ENCODE peak calls at places on chromosomes 16 and 17, in ten cellular contexts. K is SK-N-SH, P is MM.1S, W is esophagus squamous epithelium, S is body of pancreas, B is Peyer's patch, U is K562, L is dorsolateral prefrontal cortex, F is neural progenitor cell, Y is PC-3. O is an unnamed sample.

GRCh38 chr16:83623091-83623730 is 184.6 kb upstream of the HSBP1 start:
- DNase-seq in K (no peak), P (no peak), W (no peak), S (no peak), B (no peak), U (no peak), L (no peak), F (no peak), Y (no peak), O (no peak)

GRCh38 chr17:73211745-73212144 is 18.9 kb downstream of the COG1 start:
- DNase-seq in K (no peak), P (no peak), W (no peak), S (no peak), B (no peak), U (no peak), L (no peak), F (no peak), Y (no peak), O (no peak)

GRCh38 chr17:18235743-18236256 is 10.4 kb downstream of the LLGL1 start:
- DNase-seq in K (no peak), P (no peak), W (no peak), S (no peak), B (no peak), U (no peak), L (no peak), F (no peak), Y (peak), O (no peak)

GRCh38 chr17:4541041-4541327 is 14.2 kb downstream of the MYBBP1A start:
- DNase-seq in K (no peak), P (no peak), W (no peak), S (no peak), B (no peak), U (no peak), L (no peak), F (no peak), Y (no peak), O (no peak)

GRCh38 chr17:70558821-70559220 is 389.5 kb downstream of the KCNJ2 start:
- DNase-seq in K (no peak), P (no peak), W (no peak), S (no peak), B (no peak), U (no peak), L (no peak), F (no peak), Y (peak), O (no peak)

GRCh38 chr16:77721752-77722314 is 481 bp upstream of the NUDT7 start:
- DNase-seq in K (no peak), P (no peak), W (no peak), S (no peak), B (no peak), U (no peak), L (no peak), F (peak), Y (no peak), O (no peak)

GRCh38 chr16:87053016-87053982 is 263.9 kb downstream of the C16orf95 start:
- DNase-seq in K (no peak), P (no peak), W (no peak), S (no peak), B (no peak), U (peak), L (no peak), F (peak), Y (no peak), O (no peak)

GRCh38 chr17:75896360-75897075 is at the start of gene TRIM65:
- DNase-seq in K (peak), P (peak), W (no peak), S (peak), B (peak), U (peak), L (peak), F (peak), Y (peak), O (peak)

GRCh38 chr17:82909322-82909904 is 69.6 kb upstream of the ZNF750 start:
- DNase-seq in K (no peak), P (no peak), W (no peak), S (peak), B (no peak), U (no peak), L (no peak), F (no peak), Y (no peak), O (no peak)

GRCh38 chr16:10971560-10971961 is 27.2 kb downstream of the CLEC16A start:
- DNase-seq in K (peak), P (peak), W (no peak), S (peak), B (no peak), U (peak), L (peak), F (peak), Y (peak), O (no peak)

GRCh38 chr17:350706-351435 is 1.7 kb downstream of the RPH3AL start:
- DNase-seq in K (peak), P (no peak), W (no peak), S (peak), B (peak), U (no peak), L (no peak), F (no peak), Y (peak), O (no peak)

GRCh38 chr16:86318119-86318518 is 192.2 kb upstream of the FOXF1 start:
- DNase-seq in K (no peak), P (no peak), W (no peak), S (no peak), B (no peak), U (peak), L (no peak), F (no peak), Y (no peak), O (peak)

GRCh38 chr17:5241861-5242671 is 7.4 kb upstream of the SCIMP start:
- DNase-seq in K (no peak), P (peak), W (no peak), S (no peak), B (peak), U (no peak), L (no peak), F (no peak), Y (no peak), O (no peak)

GRCh38 chr16:67311607-67312449 is 14.7 kb downstream of the KCTD19 start:
- DNase-seq in K (peak), P (no peak), W (no peak), S (no peak), B (no peak), U (no peak), L (peak), F (no peak), Y (peak), O (no peak)

GRCh38 chr17:28612531-28612930 is 1.5 kb downstream of the RSKR start:
- DNase-seq in K (no peak), P (no peak), W (no peak), S (no peak), B (no peak), U (no peak), L (no peak), F (no peak), Y (no peak), O (no peak)

GRCh38 chr16:20191566-20191965 is 117.9 kb upstream of the GPR139 start:
- DNase-seq in K (no peak), P (no peak), W (no peak), S (no peak), B (no peak), U (no peak), L (no peak), F (no peak), Y (no peak), O (no peak)

GRCh38 chr17:2975469-2975958 is 87.9 kb downstream of the OR1D5 start:
- DNase-seq in K (peak), P (no peak), W (no peak), S (peak), B (no peak), U (peak), L (no peak), F (no peak), Y (peak), O (no peak)

GRCh38 chr17:49522329-49522890 is 27.3 kb downstream of the NGFR start:
- DNase-seq in K (peak), P (no peak), W (no peak), S (no peak), B (no peak), U (no peak), L (no peak), F (no peak), Y (no peak), O (no peak)

GRCh38 chr17:78716814-78717393 is 65.2 kb downstream of the CYTH1 start:
- DNase-seq in K (peak), P (peak), W (no peak), S (peak), B (peak), U (no peak), L (peak), F (peak), Y (peak), O (peak)

GRCh38 chr17:49386373-49386772 is 24.3 kb upstream of the ZNF652 start:
- DNase-seq in K (no peak), P (no peak), W (no peak), S (no peak), B (no peak), U (no peak), L (no peak), F (no peak), Y (no peak), O (no peak)

GRCh38 chr17:73301359-73301758 is 10.4 kb downstream of the CDC42EP4 start:
- DNase-seq in K (no peak), P (no peak), W (no peak), S (no peak), B (no peak), U (no peak), L (no peak), F (no peak), Y (no peak), O (no peak)

GRCh38 chr17:18250259-18250658 is 8.3 kb downstream of the FLII start:
- DNase-seq in K (no peak), P (no peak), W (no peak), S (peak), B (peak), U (no peak), L (no peak), F (no peak), Y (peak), O (no peak)

GRCh38 chr17:30005709-30006320 is 64.4 kb downstream of the EFCAB5 start:
- DNase-seq in K (no peak), P (no peak), W (no peak), S (no peak), B (no peak), U (peak), L (no peak), F (no peak), Y (peak), O (no peak)

GRCh38 chr16:81586421-81586820 is 141.8 kb downstream of the CMIP start:
- DNase-seq in K (no peak), P (no peak), W (no peak), S (no peak), B (no peak), U (no peak), L (no peak), F (no peak), Y (peak), O (no peak)

GRCh38 chr16:54460254-54460860 is 173.8 kb upstream of the IRX3 start:
- DNase-seq in K (no peak), P (no peak), W (no peak), S (no peak), B (no peak), U (no peak), L (no peak), F (no peak), Y (no peak), O (no peak)

GRCh38 chr17:36131436-36131835 is 27.8 kb downstream of the CCL4 start:
- DNase-seq in K (no peak), P (no peak), W (no peak), S (no peak), B (no peak), U (no peak), L (no peak), F (no peak), Y (no peak), O (no peak)

GRCh38 chr17:5555254-5555653 is 29.1 kb downstream of the NLRP1 start:
- DNase-seq in K (no peak), P (no peak), W (no peak), S (no peak), B (no peak), U (no peak), L (no peak), F (no peak), Y (no peak), O (peak)

GRCh38 chr16:913817-914440 is 56.9 kb downstream of the LMF1 start:
- DNase-seq in K (no peak), P (no peak), W (no peak), S (no peak), B (no peak), U (no peak), L (no peak), F (no peak), Y (no peak), O (no peak)

GRCh38 chr17:9982159-9982558 is 77.1 kb upstream of the RCVRN start:
- DNase-seq in K (no peak), P (no peak), W (no peak), S (no peak), B (no peak), U (peak), L (no peak), F (peak), Y (peak), O (peak)

GRCh38 chr17:35082073-35082657 is 18.7 kb upstream of the RFFL start:
- DNase-seq in K (peak), P (peak), W (no peak), S (no peak), B (no peak), U (no peak), L (no peak), F (no peak), Y (peak), O (peak)

GRCh38 chr17:69501591-69502468 is 87.3 kb downstream of the MAP2K6 start:
- DNase-seq in K (no peak), P (no peak), W (no peak), S (peak), B (peak), U (no peak), L (peak), F (peak), Y (peak), O (no peak)

GRCh38 chr16:14187517-14188338 is 116.6 kb downstream of the MRTFB start:
- DNase-seq in K (no peak), P (no peak), W (no peak), S (no peak), B (no peak), U (no peak), L (no peak), F (no peak), Y (no peak), O (no peak)

GRCh38 chr17:42311240-42312034 is 23.1 kb downstream of the STAT5A start:
- DNase-seq in K (peak), P (no peak), W (no peak), S (peak), B (peak), U (peak), L (peak), F (peak), Y (no peak), O (peak)

GRCh38 chr17:44518032-44518431 is 14.8 kb upstream of the GPATCH8 start:
- DNase-seq in K (no peak), P (no peak), W (no peak), S (no peak), B (no peak), U (no peak), L (no peak), F (no peak), Y (no peak), O (no peak)

GRCh38 chr17:79201536-79202227 is 127.1 kb downstream of the ENGASE start:
- DNase-seq in K (no peak), P (no peak), W (no peak), S (no peak), B (no peak), U (no peak), L (no peak), F (no peak), Y (peak), O (peak)

GRCh38 chr17:40486513-40487370 is 14.7 kb downstream of the TNS4 start:
- DNase-seq in K (no peak), P (no peak), W (no peak), S (no peak), B (no peak), U (no peak), L (no peak), F (no peak), Y (peak), O (no peak)

GRCh38 chr17:35645923-35646322 is 58.8 kb downstream of the AP2B1 start:
- DNase-seq in K (no peak), P (no peak), W (no peak), S (no peak), B (no peak), U (no peak), L (no peak), F (no peak), Y (no peak), O (no peak)

GRCh38 chr17:7589891-7590611 is at the start of gene SOX15:
- DNase-seq in K (peak), P (no peak), W (no peak), S (no peak), B (no peak), U (no peak), L (no peak), F (peak), Y (peak), O (peak)
- H3K4me3 ChIP-seq in K (no peak), P (no peak), W (peak), S (no peak), B (peak), U (no peak), L (peak), F (peak), Y (peak), O (peak)

GRCh38 chr17:71679832-71680231 is 441.0 kb upstream of the SOX9 start:
- DNase-seq in K (no peak), P (no peak), W (no peak), S (no peak), B (no peak), U (no peak), L (no peak), F (no peak), Y (no peak), O (no peak)

GRCh38 chr17:71682174-71682494 is 438.7 kb upstream of the SOX9 start:
- DNase-seq in K (no peak), P (no peak), W (no peak), S (no peak), B (no peak), U (no peak), L (no peak), F (no peak), Y (no peak), O (no peak)

GRCh38 chr17:71677444-71677843 is 443.4 kb upstream of the SOX9 start:
- DNase-seq in K (no peak), P (no peak), W (no peak), S (no peak), B (no peak), U (no peak), L (no peak), F (no peak), Y (no peak), O (no peak)

DNA sequence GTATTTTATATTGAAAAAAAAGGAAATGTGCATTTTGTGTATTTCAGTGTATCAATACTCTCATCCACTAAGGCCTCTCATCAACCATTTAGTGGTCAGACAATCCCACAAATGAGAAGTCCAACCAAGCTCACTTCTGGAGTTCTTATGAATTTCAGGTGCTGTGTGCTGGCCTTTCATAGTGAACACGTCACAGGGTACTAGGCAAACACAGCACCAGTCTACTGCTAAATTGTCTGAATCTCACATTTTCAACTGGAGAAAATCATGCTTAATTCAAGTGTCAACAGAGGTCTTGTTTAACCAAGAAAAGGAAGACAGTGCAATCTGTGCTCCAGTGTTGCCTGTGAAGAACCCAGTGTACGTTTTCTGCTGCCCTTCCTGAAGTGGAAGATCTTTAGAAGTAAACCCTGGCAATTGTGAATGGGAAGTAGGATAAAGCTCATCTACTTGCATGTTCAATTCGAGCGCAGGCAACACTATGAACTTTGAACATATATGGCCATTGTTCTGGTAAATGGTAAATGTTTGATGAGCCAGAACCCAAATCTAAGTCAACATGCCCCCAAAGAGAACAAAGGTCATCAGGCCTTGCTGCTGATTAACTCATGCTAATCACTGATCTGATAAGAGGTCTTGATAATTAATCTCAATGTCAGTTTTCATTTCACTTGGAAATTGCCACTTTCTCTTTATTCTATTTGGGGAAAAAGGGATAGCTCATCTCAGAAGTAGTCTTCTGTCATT is 439.2 kb upstream of the SOX9 start:
- DNase-seq in K (no peak), P (no peak), W (no peak), S (no peak), B (no peak), U (no peak), L (no peak), F (no peak), Y (no peak), O (no peak)
- H3K27ac ChIP-seq in K (no peak), P (no peak), W (no peak), S (no peak), B (peak), U (no peak), L (no peak), F (no peak), Y (no peak), O (no peak)

GRCh38 chr16:89410794-89411309 is 79.5 kb downstream of the ANKRD11 start:
- DNase-seq in K (peak), P (no peak), W (no peak), S (peak), B (peak), U (no peak), L (peak), F (no peak), Y (no peak), O (peak)
- TF ChIP-seq CTCF in K (peak), P (no peak), W (peak), S (peak), B (no peak), U (no peak), L (no peak), F (no peak), Y (no peak), O (no peak)

GRCh38 chr16:4769306-4769638 is 2.3 kb upstream of the ZNF500 start:
- DNase-seq in K (no peak), P (no peak), W (no peak), S (no peak), B (no peak), U (no peak), L (no peak), F (no peak), Y (no peak), O (peak)
- H3K4me3 ChIP-seq in K (no peak), P (peak), W (peak), S (no peak), B (peak), U (peak), L (peak), F (peak), Y (peak), O (no peak)

DNA sequence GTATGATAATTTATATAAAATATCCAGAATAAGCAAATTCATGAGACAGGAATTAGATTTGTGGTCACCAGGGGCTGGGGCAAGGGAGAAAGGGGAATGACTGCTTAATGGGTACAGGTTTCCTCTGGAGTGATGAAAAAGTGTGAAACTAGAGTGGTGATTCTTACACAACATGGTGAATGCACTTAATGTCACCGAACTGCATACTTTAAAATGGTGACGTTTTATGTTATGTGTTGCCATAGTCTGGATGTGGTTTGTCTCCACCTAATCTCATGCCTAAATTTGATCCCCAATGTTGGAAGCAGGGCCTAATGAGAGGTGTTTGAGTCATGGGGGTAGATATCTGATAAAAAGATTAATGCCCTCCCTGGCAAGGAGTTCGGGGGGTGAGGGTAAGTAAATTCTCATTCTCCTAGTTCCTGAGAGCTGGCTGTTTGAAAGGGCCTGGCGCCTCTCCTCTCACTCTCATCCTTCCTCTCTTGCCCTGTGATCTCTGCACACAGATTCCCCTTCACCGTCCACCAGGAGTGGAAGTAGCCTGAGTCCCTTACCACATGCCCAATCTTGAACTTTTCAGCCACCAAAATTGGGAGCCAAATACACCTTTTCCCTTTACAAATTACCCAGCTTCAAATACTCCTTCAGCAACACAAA is 15.3 kb downstream of the XPO6 start:
- DNase-seq in K (no peak), P (no peak), W (no peak), S (no peak), B (no peak), U (no peak), L (no peak), F (no peak), Y (no peak), O (no peak)
- H3K27ac ChIP-seq in K (peak), P (no peak), W (no peak), S (no peak), B (no peak), U (no peak), L (no peak), F (no peak), Y (no peak), O (no peak)

GRCh38 chr16:88871349-88871702 is 4.9 kb upstream of the PABPN1L start:
- DNase-seq in K (no peak), P (no peak), W (no peak), S (no peak), B (no peak), U (peak), L (no peak), F (no peak), Y (no peak), O (no peak)
- TF ChIP-seq CTCF in K (no peak), P (no peak), W (no peak), S (no peak), B (no peak), U (no peak), L (no peak), F (no peak), Y (no peak), O (no peak)

DNA sequence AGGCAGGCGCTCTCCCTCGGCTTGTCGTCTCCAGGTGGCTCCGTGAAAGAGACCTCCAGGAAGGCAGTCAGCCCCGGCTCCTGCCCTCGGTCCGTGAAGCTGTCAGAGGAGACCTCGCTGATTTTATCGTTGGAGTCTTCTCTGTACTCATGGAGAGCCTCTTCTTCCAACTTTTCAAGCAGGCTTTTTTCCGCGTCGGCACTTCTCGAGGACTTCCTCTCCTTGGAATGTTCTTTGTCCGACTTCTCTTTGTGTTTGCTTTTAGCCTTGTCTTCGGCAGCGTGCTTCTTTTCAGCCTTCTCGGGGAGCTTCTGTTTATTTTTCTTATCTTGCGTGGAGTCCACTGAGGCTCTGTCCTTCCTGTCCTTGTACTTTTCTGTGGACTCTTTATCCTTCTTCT is 65.0 kb downstream of the ZNF778 start:
- DNase-seq in K (no peak), P (no peak), W (no peak), S (no peak), B (no peak), U (no peak), L (no peak), F (no peak), Y (no peak), O (no peak)
- H3K4me3 ChIP-seq in K (no peak), P (no peak), W (no peak), S (no peak), B (no peak), U (no peak), L (no peak), F (no peak), Y (no peak), O (no peak)